ENCODE peak calls at places on chromosomes 11 and 22, in five cellular contexts. I, O, G, P and V are unnamed samples.
A peak's percentile ranks its signal among the peaks of the same experiment; 100 is the strongest.

GRCh38 chr22:46830001-46830715 is 67.7 kb downstream of the TBC1D22A start:
- DNase-seq in P (no peak), G (no peak), O (no peak), I (peak; percentile 53), V (no peak)

GRCh38 chr22:37777122-37777687 is 30.5 kb upstream of the GCAT start:
- DNase-seq in G (peak; percentile 35), I (peak; percentile 85), O (peak; percentile 84), P (peak; percentile 58), V (no peak)

GRCh38 chr11:111047376-111047775 is 198.1 kb upstream of the POU2AF2 start:
- DNase-seq in P (no peak), G (peak; percentile 36), I (no peak), O (no peak), V (no peak)

GRCh38 chr11:14148653-14149273 is 186.2 kb downstream of the SPON1 start:
- DNase-seq in G (peak; percentile 30), P (no peak), I (no peak), O (peak; percentile 29), V (peak; percentile 17)

GRCh38 chr11:64747961-64748715 is 4.2 kb upstream of the RASGRP2 start:
- DNase-seq in O (no peak), G (no peak), I (no peak), P (no peak), V (no peak)

GRCh38 chr11:75678620-75679259 is 9.9 kb upstream of the MAP6 start:
- DNase-seq in P (no peak), I (no peak), G (no peak), O (no peak), V (no peak)

GRCh38 chr22:46471901-46472721 is 65.3 kb downstream of the CELSR1 start:
- DNase-seq in O (peak; percentile 59), I (no peak), G (no peak), P (no peak), V (no peak)

GRCh38 chr11:102138677-102139076 is 28.4 kb downstream of the YAP1 start:
- DNase-seq in I (no peak), O (no peak), P (no peak), G (no peak), V (no peak)

GRCh38 chr11:86230196-86230813 is 14.2 kb upstream of the EED start:
- DNase-seq in O (peak; percentile 39), G (no peak), I (no peak), P (no peak), V (no peak)

GRCh38 chr11:2515401-2516275 is 70.8 kb downstream of the KCNQ1 start:
- DNase-seq in G (no peak), P (peak; percentile 4), I (peak; percentile 17), O (no peak), V (no peak)

GRCh38 chr11:19451609-19452008 is 210.9 kb upstream of the E2F8 start:
- DNase-seq in O (no peak), P (no peak), G (no peak), I (no peak), V (no peak)

GRCh38 chr11:19458231-19458630 is 217.5 kb upstream of the E2F8 start:
- DNase-seq in I (no peak), G (no peak), O (no peak), P (no peak), V (no peak)

GRCh38 chr11:19450282-19450681 is 209.5 kb upstream of the E2F8 start:
- DNase-seq in P (no peak), O (no peak), G (no peak), I (no peak), V (no peak)

GRCh38 chr11:19455731-19456130 is 215.0 kb upstream of the E2F8 start:
- DNase-seq in G (peak; percentile 43), O (no peak), P (no peak), I (no peak), V (no peak)

DNA sequence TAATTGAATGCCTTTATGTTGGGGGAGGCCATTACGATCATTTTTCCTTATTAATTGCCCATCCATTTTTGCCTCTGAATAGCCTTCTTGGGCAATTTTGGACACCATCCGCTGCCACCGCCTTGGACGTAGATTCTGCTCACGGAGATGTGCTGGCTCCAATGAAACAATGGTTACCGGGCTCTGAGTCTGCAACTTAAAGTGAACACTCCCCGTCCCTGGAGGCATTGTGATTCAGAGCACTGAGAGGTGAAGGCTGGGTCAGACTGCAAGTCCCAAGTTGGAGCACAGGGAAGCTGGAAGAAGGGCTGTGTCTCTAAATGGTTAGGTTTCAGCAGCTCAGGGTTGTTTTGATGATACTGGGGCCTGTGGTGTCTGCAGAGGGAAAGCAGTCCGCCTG is 213.1 kb upstream of the E2F8 start:
- DNase-seq in P (no peak), G (no peak), O (no peak), I (no peak), V (no peak)
- TF ChIP-seq POLR2AphosphoS5 in P (no peak), G (no peak), O (no peak), I (no peak), V (no peak)

GRCh38 chr11:122741613-122742012 is 86.1 kb downstream of the UBASH3B start:
- DNase-seq in O (no peak), P (no peak), I (no peak), G (no peak), V (no peak)
- TF ChIP-seq POLR2AphosphoS5 in O (no peak), P (no peak), I (no peak), G (no peak), V (no peak)

GRCh38 chr11:17333799-17334586 is 17.6 kb upstream of the NCR3LG1 start:
- DNase-seq in O (no peak), I (no peak), P (no peak), G (no peak), V (no peak)

GRCh38 chr11:17331669-17332068 is 19.9 kb upstream of the NCR3LG1 start:
- DNase-seq in G (no peak), I (no peak), P (no peak), O (no peak), V (no peak)

GRCh38 chr11:17328856-17329490 is 22.6 kb upstream of the NCR3LG1 start:
- DNase-seq in O (no peak), I (peak; percentile 46), G (peak; percentile 66), P (no peak), V (no peak)
- TF ChIP-seq POLR2AphosphoS5 in O (no peak), I (no peak), G (no peak), P (no peak), V (no peak)

DNA sequence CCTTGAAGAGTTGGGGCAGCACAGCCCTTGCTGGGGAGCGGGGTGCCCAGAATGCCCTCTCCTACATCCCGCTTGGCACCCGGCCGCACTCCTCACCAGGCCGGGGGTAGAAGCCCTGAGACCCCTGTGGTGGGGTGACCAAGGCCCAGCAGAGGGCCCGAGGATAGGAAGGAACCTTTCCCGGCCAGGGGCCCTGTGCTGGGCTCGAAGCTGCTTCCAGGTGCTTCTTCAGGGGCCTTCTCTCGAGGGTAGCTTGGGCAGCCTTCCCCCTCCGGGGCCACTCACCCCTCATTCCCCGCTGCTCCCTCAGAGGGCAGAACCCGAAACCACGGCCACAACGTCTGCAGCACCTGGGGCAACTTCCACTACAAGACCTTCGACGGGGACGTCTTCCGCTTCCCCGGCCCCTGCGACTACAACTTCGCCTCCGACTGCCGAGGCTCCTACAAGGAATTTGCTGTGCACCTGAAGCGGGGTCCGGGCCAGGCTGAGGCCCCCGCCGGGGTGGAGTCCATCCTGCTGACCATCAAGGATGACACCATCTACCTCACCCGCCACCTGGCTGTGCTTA is 752 bp downstream of the MUC2 start:
- DNase-seq in I (no peak), O (no peak), P (no peak), G (no peak), V (no peak)
- TF ChIP-seq POLR2AphosphoS5 in I (no peak), O (no peak), P (no peak), G (no peak), V (no peak)

DNA sequence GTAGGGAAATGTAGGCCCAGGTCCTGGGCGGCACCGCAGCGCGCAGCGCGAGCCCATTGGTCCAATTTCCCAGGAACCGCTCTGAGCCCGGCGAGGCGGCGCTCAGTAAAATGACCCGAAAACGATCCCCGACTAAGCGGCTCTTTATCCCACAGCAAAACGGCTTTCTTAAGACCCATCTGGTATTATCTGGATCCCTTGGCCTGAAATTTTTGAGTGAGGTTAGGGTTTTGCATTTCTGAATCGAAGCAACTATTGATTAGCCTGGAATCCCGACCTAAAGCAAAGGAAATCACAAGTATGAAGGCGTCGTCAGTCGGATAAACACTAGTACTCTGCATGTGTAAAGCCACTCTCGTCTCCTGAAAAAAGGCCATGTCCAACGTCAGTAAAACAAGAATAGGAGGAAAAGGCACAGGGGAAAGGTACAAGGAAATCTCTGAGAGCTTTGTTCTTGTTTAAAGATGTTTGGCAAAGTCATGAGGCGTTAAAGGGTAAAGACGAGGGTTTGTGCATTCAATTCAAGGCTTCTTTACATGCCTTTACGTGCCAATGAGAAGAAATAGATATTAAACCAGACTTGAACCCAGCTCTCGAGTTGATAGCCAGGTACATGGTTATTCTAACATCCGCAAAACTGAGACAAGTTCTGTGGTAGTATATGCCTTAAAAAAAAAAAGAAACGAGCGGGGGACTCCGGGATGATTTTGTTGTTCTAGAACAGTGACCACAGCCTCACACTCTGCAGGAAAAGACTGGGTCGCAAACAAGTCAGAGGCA is 564 bp upstream of the CFL1 start:
- DNase-seq in I (no peak), G (no peak), O (no peak), P (no peak), V (peak; percentile 89)
- TF ChIP-seq POLR2AphosphoS5 in I (no peak), G (no peak), O (no peak), P (no peak), V (no peak)

DNA sequence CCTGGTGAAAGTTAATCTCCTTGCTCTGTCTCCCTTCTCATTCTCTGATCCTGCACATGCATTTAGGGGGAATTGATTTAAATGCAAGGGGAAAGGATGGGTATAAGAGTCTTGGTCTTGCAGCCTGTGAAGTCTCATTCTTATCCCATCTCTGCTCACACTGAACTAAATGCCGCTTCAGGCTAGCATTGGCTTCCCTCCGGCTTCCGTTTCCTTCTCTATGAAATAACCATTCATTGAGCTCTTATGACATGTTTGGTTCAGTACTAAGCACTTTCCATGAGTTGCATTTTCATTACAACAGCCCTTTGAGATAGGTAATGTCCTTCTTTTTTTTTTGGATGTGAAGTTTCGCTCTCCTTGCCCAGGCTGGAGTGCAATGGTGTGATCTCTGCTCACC is 5.6 kb downstream of the ZBTB16 start:
- DNase-seq in I (no peak), P (no peak), O (no peak), G (no peak), V (no peak)
- TF ChIP-seq POLR2AphosphoS5 in I (no peak), P (no peak), O (no peak), G (no peak), V (no peak)

GRCh38 chr11:35367491-35367890 is 51.9 kb downstream of the SLC1A2 start:
- DNase-seq in O (no peak), P (no peak), G (no peak), I (no peak), V (no peak)
- TF ChIP-seq POLR2AphosphoS5 in O (no peak), P (no peak), G (no peak), I (no peak), V (no peak)